ENCODE peak calls at places on chromosome 5, in nine cellular contexts. A, X, Y, S, V, I, K, Q and R are unnamed samples.

GRCh38 chr5:170758481-170758880 is 25.0 kb upstream of the GABRP start:
- DNase-seq in A (no peak), X (no peak), Y (no peak), S (no peak), V (no peak), I (no peak), K (no peak), Q (no peak), R (no peak)

GRCh38 chr5:75460947-75461346 is 50.5 kb downstream of the CERT1 start:
- DNase-seq in A (no peak), X (no peak), Y (peak), S (no peak), V (no peak), I (no peak), K (no peak), Q (no peak), R (no peak)

GRCh38 chr5:141683596-141684161 is 1.6 kb upstream of the ARAP3 start:
- DNase-seq in A (no peak), X (no peak), Y (no peak), S (no peak), V (no peak), I (no peak), K (no peak), Q (no peak), R (no peak)

GRCh38 chr5:143106175-143106574 is 297.3 kb downstream of the NR3C1 start:
- DNase-seq in A (no peak), X (peak), Y (peak), S (no peak), V (peak), I (peak), K (peak), Q (no peak), R (peak)

GRCh38 chr5:142613231-142613630 is 72.7 kb downstream of the FGF1 start:
- DNase-seq in A (no peak), X (no peak), Y (no peak), S (no peak), V (peak), I (peak), K (no peak), Q (no peak), R (no peak)

GRCh38 chr5:113235884-113236283 is 198.9 kb downstream of the TSSK1B start:
- DNase-seq in A (no peak), X (no peak), Y (peak), S (no peak), V (peak), I (no peak), K (no peak), Q (no peak), R (no peak)

GRCh38 chr5:43041669-43042175 is 1.6 kb upstream of the ANXA2R start:
- DNase-seq in A (no peak), X (peak), Y (peak), S (peak), V (peak), I (peak), K (peak), Q (peak), R (peak)

GRCh38 chr5:106423109-106423897 is 1247.4 kb downstream of the EFNA5 start:
- DNase-seq in A (no peak), X (no peak), Y (no peak), S (peak), V (peak), I (no peak), K (no peak), Q (peak), R (no peak)

GRCh38 chr5:122192883-122193496 is 63.6 kb downstream of the ZNF474 start:
- DNase-seq in A (peak), X (peak), Y (peak), S (peak), V (peak), I (peak), K (peak), Q (no peak), R (peak)

GRCh38 chr5:72523960-72524582 is 16.9 kb upstream of the ZNF366 start:
- DNase-seq in A (no peak), X (peak), Y (peak), S (no peak), V (peak), I (peak), K (no peak), Q (no peak), R (peak)

GRCh38 chr5:35884125-35884788 is 27.6 kb downstream of the IL7R start:
- DNase-seq in A (no peak), X (peak), Y (peak), S (no peak), V (peak), I (peak), K (no peak), Q (no peak), R (peak)

GRCh38 chr5:133933670-133934295 is 34.6 kb downstream of the C5orf15 start:
- DNase-seq in A (no peak), X (no peak), Y (peak), S (no peak), V (no peak), I (no peak), K (no peak), Q (no peak), R (no peak)

GRCh38 chr5:147690595-147690994 is 91.9 kb downstream of the JAKMIP2 start:
- DNase-seq in A (no peak), X (no peak), Y (peak), S (no peak), V (peak), I (no peak), K (no peak), Q (no peak), R (no peak)

GRCh38 chr5:72673623-72674022 is 142.8 kb upstream of the TNPO1 start:
- DNase-seq in A (no peak), X (no peak), Y (no peak), S (no peak), V (no peak), I (no peak), K (no peak), Q (no peak), R (no peak)

GRCh38 chr5:143874312-143874711 is 62.4 kb downstream of the HMHB1 start:
- DNase-seq in A (no peak), X (no peak), Y (peak), S (peak), V (no peak), I (peak), K (no peak), Q (no peak), R (no peak)

GRCh38 chr5:150473673-150474358 is 24.3 kb upstream of the RPS14 start:
- DNase-seq in A (no peak), X (peak), Y (no peak), S (no peak), V (peak), I (peak), K (no peak), Q (no peak), R (peak)

GRCh38 chr5:164637931-164638521 is 1132.6 kb downstream of the MAT2B start:
- DNase-seq in A (no peak), X (no peak), Y (peak), S (no peak), V (no peak), I (no peak), K (no peak), Q (no peak), R (no peak)

GRCh38 chr5:125367702-125368101 is 621.3 kb upstream of the ZNF608 start:
- DNase-seq in A (no peak), X (no peak), Y (no peak), S (no peak), V (peak), I (peak), K (no peak), Q (no peak), R (no peak)